ENCODE peak calls at places on chromosome 22, in nine cellular contexts. One of them, this sample, is unnamed.

GRCh38 chr22:49088801-49089791 is 738.6 kb downstream of the BRD1 start:
- DNase-seq in heart left ventricle: no peak
- DNase-seq in kidney epithelial cell: no peak
- DNase-seq in fibroblast of mammary gland: no peak
- DNase-seq in mammary epithelial cell: no peak
- DNase-seq in BJ: no peak
- DNase-seq in AG04450: no peak
- DNase-seq in testis: no peak
- DNase-seq in choroid plexus epithelial cell: no peak
- DNase-seq in this sample: no peak

GRCh38 chr22:24066872-24067271 is 55.8 kb downstream of the CABIN1 start:
- DNase-seq in fibroblast of mammary gland: no peak
- DNase-seq in BJ: no peak
- DNase-seq in mammary epithelial cell: no peak
- DNase-seq in AG04450: no peak
- DNase-seq in choroid plexus epithelial cell: no peak
- DNase-seq in heart left ventricle: no peak
- DNase-seq in testis: no peak
- DNase-seq in kidney epithelial cell: no peak
- DNase-seq in this sample: no peak

GRCh38 chr22:42772647-42773046 is 52.0 kb upstream of the A4GALT start:
- DNase-seq in BJ: no peak
- DNase-seq in testis: no peak
- DNase-seq in mammary epithelial cell: no peak
- DNase-seq in kidney epithelial cell: no peak
- DNase-seq in AG04450: no peak
- DNase-seq in heart left ventricle: no peak
- DNase-seq in choroid plexus epithelial cell: no peak
- DNase-seq in fibroblast of mammary gland: no peak
- DNase-seq in this sample: no peak

GRCh38 chr22:26884921-26885320 is 227.5 kb downstream of the MIAT start:
- DNase-seq in heart left ventricle: no peak
- DNase-seq in choroid plexus epithelial cell: no peak
- DNase-seq in BJ: peak; percentile 26
- DNase-seq in testis: no peak
- DNase-seq in mammary epithelial cell: peak; percentile 14
- DNase-seq in AG04450: no peak
- DNase-seq in kidney epithelial cell: no peak
- DNase-seq in fibroblast of mammary gland: no peak
- DNase-seq in this sample: peak; percentile 27

GRCh38 chr22:21650280-21650679 is 8.2 kb downstream of the SDF2L1 start:
- DNase-seq in heart left ventricle: no peak
- DNase-seq in kidney epithelial cell: no peak
- DNase-seq in AG04450: no peak
- DNase-seq in testis: no peak
- DNase-seq in fibroblast of mammary gland: no peak
- DNase-seq in mammary epithelial cell: no peak
- DNase-seq in choroid plexus epithelial cell: no peak
- DNase-seq in BJ: no peak
- DNase-seq in this sample: no peak

GRCh38 chr22:17980638-17981051 is 43.7 kb downstream of the MICAL3 start:
- DNase-seq in mammary epithelial cell: no peak
- DNase-seq in kidney epithelial cell: no peak
- DNase-seq in AG04450: no peak
- DNase-seq in choroid plexus epithelial cell: no peak
- DNase-seq in BJ: no peak
- DNase-seq in testis: peak; percentile 50
- DNase-seq in heart left ventricle: peak; percentile 44
- DNase-seq in fibroblast of mammary gland: peak; percentile 23
- DNase-seq in this sample: no peak

GRCh38 chr22:20571531-20572007 is 64.2 kb downstream of the MED15 start:
- DNase-seq in testis: no peak
- DNase-seq in kidney epithelial cell: no peak
- DNase-seq in heart left ventricle: no peak
- DNase-seq in choroid plexus epithelial cell: peak; percentile 44
- DNase-seq in mammary epithelial cell: no peak
- DNase-seq in BJ: no peak
- DNase-seq in fibroblast of mammary gland: peak; percentile 51
- DNase-seq in AG04450: no peak
- DNase-seq in this sample: peak; percentile 34

GRCh38 chr22:20316217-20316843 is 3.5 kb downstream of the DGCR6L start:
- DNase-seq in testis: peak; percentile 9
- DNase-seq in choroid plexus epithelial cell: no peak
- DNase-seq in AG04450: no peak
- DNase-seq in heart left ventricle: no peak
- DNase-seq in fibroblast of mammary gland: no peak
- DNase-seq in BJ: no peak
- DNase-seq in mammary epithelial cell: no peak
- DNase-seq in kidney epithelial cell: no peak
- DNase-seq in this sample: no peak

GRCh38 chr22:50683994-50684371 is 11.4 kb downstream of the SHANK3 start:
- DNase-seq in kidney epithelial cell: no peak
- DNase-seq in BJ: no peak
- DNase-seq in choroid plexus epithelial cell: no peak
- DNase-seq in heart left ventricle: no peak
- DNase-seq in testis: peak; percentile 12
- DNase-seq in AG04450: no peak
- DNase-seq in fibroblast of mammary gland: no peak
- DNase-seq in mammary epithelial cell: no peak
- DNase-seq in this sample: no peak

GRCh38 chr22:11066458-11067285 is 4461.3 kb upstream of the OR11H1 start:
- DNase-seq in mammary epithelial cell: no peak
- DNase-seq in BJ: no peak
- DNase-seq in fibroblast of mammary gland: no peak
- DNase-seq in testis: no peak
- DNase-seq in AG04450: no peak
- DNase-seq in heart left ventricle: no peak
- DNase-seq in choroid plexus epithelial cell: no peak
- DNase-seq in kidney epithelial cell: no peak
- DNase-seq in this sample: no peak

GRCh38 chr22:50111056-50111455 is 21.2 kb downstream of the MOV10L1 start:
- DNase-seq in AG04450: no peak
- DNase-seq in kidney epithelial cell: no peak
- DNase-seq in mammary epithelial cell: no peak
- DNase-seq in choroid plexus epithelial cell: no peak
- DNase-seq in BJ: no peak
- DNase-seq in fibroblast of mammary gland: no peak
- DNase-seq in heart left ventricle: no peak
- DNase-seq in testis: no peak
- DNase-seq in this sample: no peak

GRCh38 chr22:41862530-41863266 is 29.8 kb downstream of the SREBF2 start:
- DNase-seq in AG04450: no peak
- DNase-seq in kidney epithelial cell: no peak
- DNase-seq in BJ: no peak
- DNase-seq in fibroblast of mammary gland: peak; percentile 43
- DNase-seq in testis: no peak
- DNase-seq in mammary epithelial cell: no peak
- DNase-seq in choroid plexus epithelial cell: no peak
- DNase-seq in heart left ventricle: no peak
- DNase-seq in this sample: no peak

GRCh38 chr22:49460662-49461371 is 366.9 kb downstream of the BRD1 start:
- DNase-seq in fibroblast of mammary gland: no peak
- DNase-seq in kidney epithelial cell: no peak
- DNase-seq in BJ: no peak
- DNase-seq in choroid plexus epithelial cell: no peak
- DNase-seq in heart left ventricle: no peak
- DNase-seq in mammary epithelial cell: no peak
- DNase-seq in AG04450: no peak
- DNase-seq in testis: no peak
- DNase-seq in this sample: no peak

GRCh38 chr22:46357186-46357500 is 21.6 kb downstream of the TRMU start:
- DNase-seq in testis: no peak
- DNase-seq in fibroblast of mammary gland: no peak
- DNase-seq in heart left ventricle: peak; percentile 20
- DNase-seq in mammary epithelial cell: no peak
- DNase-seq in AG04450: no peak
- DNase-seq in kidney epithelial cell: no peak
- DNase-seq in choroid plexus epithelial cell: no peak
- DNase-seq in BJ: no peak
- DNase-seq in this sample: no peak
- TF ChIP-seq CTCF in testis: no peak
- TF ChIP-seq CTCF in fibroblast of mammary gland: no peak
- TF ChIP-seq CTCF in heart left ventricle: no peak
- TF ChIP-seq CTCF in mammary epithelial cell: no peak
- TF ChIP-seq CTCF in AG04450: no peak
- TF ChIP-seq CTCF in kidney epithelial cell: peak; percentile 13
- TF ChIP-seq CTCF in choroid plexus epithelial cell: no peak
- TF ChIP-seq CTCF in BJ: no peak
- TF ChIP-seq CTCF in this sample: no peak

GRCh38 chr22:22886546-22886945 is 1.1 kb upstream of the IGLL5 start:
- DNase-seq in AG04450: no peak
- DNase-seq in choroid plexus epithelial cell: no peak
- DNase-seq in kidney epithelial cell: no peak
- DNase-seq in fibroblast of mammary gland: no peak
- DNase-seq in heart left ventricle: no peak
- DNase-seq in mammary epithelial cell: no peak
- DNase-seq in testis: no peak
- DNase-seq in BJ: no peak
- DNase-seq in this sample: no peak

GRCh38 chr22:22883090-22883727 is 4.4 kb upstream of the IGLL5 start:
- DNase-seq in BJ: no peak
- DNase-seq in mammary epithelial cell: no peak
- DNase-seq in heart left ventricle: no peak
- DNase-seq in testis: no peak
- DNase-seq in kidney epithelial cell: no peak
- DNase-seq in choroid plexus epithelial cell: no peak
- DNase-seq in AG04450: no peak
- DNase-seq in fibroblast of mammary gland: no peak
- DNase-seq in this sample: no peak

GRCh38 chr22:22882033-22882717 is 5.4 kb upstream of the IGLL5 start:
- DNase-seq in fibroblast of mammary gland: no peak
- DNase-seq in AG04450: no peak
- DNase-seq in choroid plexus epithelial cell: peak; percentile 5
- DNase-seq in testis: no peak
- DNase-seq in mammary epithelial cell: peak; percentile 13
- DNase-seq in kidney epithelial cell: no peak
- DNase-seq in heart left ventricle: no peak
- DNase-seq in BJ: no peak
- DNase-seq in this sample: no peak

GRCh38 chr22:22884888-22885840 is 2.5 kb upstream of the IGLL5 start:
- DNase-seq in choroid plexus epithelial cell: no peak
- DNase-seq in kidney epithelial cell: no peak
- DNase-seq in mammary epithelial cell: no peak
- DNase-seq in heart left ventricle: no peak
- DNase-seq in testis: no peak
- DNase-seq in fibroblast of mammary gland: no peak
- DNase-seq in BJ: no peak
- DNase-seq in AG04450: no peak
- DNase-seq in this sample: no peak

GRCh38 chr22:22884010-22884887 is 3.4 kb upstream of the IGLL5 start:
- DNase-seq in fibroblast of mammary gland: peak; percentile 70
- DNase-seq in heart left ventricle: peak; percentile 34
- DNase-seq in choroid plexus epithelial cell: peak; percentile 82
- DNase-seq in kidney epithelial cell: peak; percentile 10
- DNase-seq in mammary epithelial cell: peak; percentile 37
- DNase-seq in AG04450: no peak
- DNase-seq in testis: peak; percentile 76
- DNase-seq in BJ: no peak
- DNase-seq in this sample: peak; percentile 63
- H3K4me3 ChIP-seq in fibroblast of mammary gland: no peak overlapping the region
- H3K4me3 ChIP-seq in heart left ventricle: no peak overlapping the region
- H3K4me3 ChIP-seq in choroid plexus epithelial cell: no peak overlapping the region
- H3K4me3 ChIP-seq in kidney epithelial cell: no peak overlapping the region
- H3K4me3 ChIP-seq in mammary epithelial cell: no peak overlapping the region
- H3K4me3 ChIP-seq in AG04450: no peak overlapping the region
- H3K4me3 ChIP-seq in testis: no peak overlapping the region
- H3K4me3 ChIP-seq in BJ: no peak overlapping the region
- H3K4me3 ChIP-seq in this sample: no peak overlapping the region

DNA sequence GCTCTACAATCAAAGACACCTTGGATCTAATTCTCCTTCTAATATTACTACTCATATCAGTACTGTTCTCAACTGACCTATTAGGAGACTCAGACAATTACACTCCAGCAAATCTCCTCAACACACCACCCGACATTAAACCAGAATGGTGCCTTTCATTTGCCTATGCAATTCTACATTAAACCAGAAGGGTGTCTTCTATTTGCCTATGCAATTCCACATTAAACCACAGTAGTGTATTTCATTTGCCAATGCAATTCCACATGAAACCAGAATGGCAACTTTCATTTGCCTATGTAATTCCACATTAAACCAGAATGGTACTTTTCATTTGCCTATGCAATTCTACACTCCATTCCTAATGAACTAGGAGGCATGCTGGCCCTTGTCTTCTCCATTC is 15.3 kb upstream of the APOL3 start:
- DNase-seq in AG04450: no peak
- DNase-seq in heart left ventricle: no peak
- DNase-seq in testis: no peak
- DNase-seq in fibroblast of mammary gland: no peak
- DNase-seq in BJ: no peak
- DNase-seq in choroid plexus epithelial cell: no peak
- DNase-seq in kidney epithelial cell: no peak
- DNase-seq in mammary epithelial cell: no peak
- DNase-seq in this sample: no peak
- TF ChIP-seq CTCF in AG04450: no peak
- TF ChIP-seq CTCF in heart left ventricle: no peak
- TF ChIP-seq CTCF in testis: no peak
- TF ChIP-seq CTCF in fibroblast of mammary gland: no peak
- TF ChIP-seq CTCF in BJ: peak; percentile 1
- TF ChIP-seq CTCF in choroid plexus epithelial cell: peak; percentile 4
- TF ChIP-seq CTCF in kidney epithelial cell: no peak
- TF ChIP-seq CTCF in mammary epithelial cell: no peak
- TF ChIP-seq CTCF in this sample: no peak

DNA sequence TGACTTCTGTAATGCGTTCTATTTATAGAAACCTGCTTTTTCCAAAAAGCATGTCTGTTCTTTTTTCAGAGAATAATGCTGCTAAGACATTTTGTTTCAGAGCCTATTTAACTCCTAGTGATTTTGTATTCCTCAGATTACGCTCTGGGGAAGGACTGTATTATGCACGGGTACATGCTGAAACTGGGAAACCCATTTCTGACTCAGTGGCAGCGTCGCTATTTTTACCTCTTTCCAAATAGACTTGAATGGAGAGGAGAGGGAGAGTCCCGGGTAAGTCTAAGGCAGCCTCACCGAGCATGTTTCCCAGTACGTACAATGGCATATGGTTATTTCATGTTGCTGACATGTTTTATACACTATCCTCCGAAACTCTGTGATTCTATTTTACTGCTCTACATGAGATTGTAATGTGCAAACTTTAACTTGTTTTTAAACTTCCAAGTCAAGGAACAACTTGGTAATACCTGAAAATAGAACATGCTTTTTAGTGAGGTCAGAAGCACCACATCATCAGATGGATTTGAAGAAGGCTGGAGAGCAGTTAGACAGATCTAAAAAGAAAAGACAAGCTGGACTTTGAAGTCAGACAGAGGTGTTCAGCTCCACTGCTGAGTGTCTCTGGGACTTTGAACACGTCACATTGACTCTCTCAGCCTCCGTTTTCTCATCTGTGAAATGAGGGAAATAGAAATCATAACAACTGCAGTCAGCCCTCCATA is 23.7 kb upstream of the MYO18B start:
- DNase-seq in fibroblast of mammary gland: no peak
- DNase-seq in kidney epithelial cell: no peak
- DNase-seq in mammary epithelial cell: no peak
- DNase-seq in testis: no peak
- DNase-seq in heart left ventricle: no peak
- DNase-seq in BJ: no peak
- DNase-seq in choroid plexus epithelial cell: no peak
- DNase-seq in AG04450: no peak
- DNase-seq in this sample: no peak
- H3K4me3 ChIP-seq in fibroblast of mammary gland: no peak overlapping the region
- H3K4me3 ChIP-seq in kidney epithelial cell: no peak overlapping the region
- H3K4me3 ChIP-seq in mammary epithelial cell: no peak overlapping the region
- H3K4me3 ChIP-seq in testis: no peak overlapping the region
- H3K4me3 ChIP-seq in heart left ventricle: no peak overlapping the region
- H3K4me3 ChIP-seq in BJ: no peak overlapping the region
- H3K4me3 ChIP-seq in choroid plexus epithelial cell: no peak overlapping the region
- H3K4me3 ChIP-seq in AG04450: no peak overlapping the region
- H3K4me3 ChIP-seq in this sample: no peak overlapping the region

This sample was measured in fibroblast of the aortic adventitia.